ENCODE peak calls at places on chromosomes 1 and 21, in five cellular contexts. I is transverse colon, Y is psoas muscle, W is colonic mucosa, P is iPS-NIHi11. X is an unnamed sample.

GRCh38 chr1:35080171-35080854 is 1.1 kb downstream of the ZMYM1 start:
- DNase-seq in I (no peak), Y (no peak), W (no peak), P (no peak), X (no peak)

GRCh38 chr1:152657677-152658076 is 5.5 kb upstream of the LCE2D start:
- DNase-seq in I (no peak), Y (no peak), W (no peak), P (no peak), X (no peak)

GRCh38 chr1:168279253-168279652 is 1.4 kb upstream of the TBX19 start:
- DNase-seq in I (no peak), Y (no peak), W (no peak), P (no peak), X (no peak)

GRCh38 chr1:56034847-56035483 is 544.4 kb downstream of the PLPP3 start:
- DNase-seq in I (no peak), Y (no peak), W (no peak), P (no peak), X (no peak)

GRCh38 chr1:58397187-58397820 is 149.2 kb downstream of the OMA1 start:
- DNase-seq in I (no peak), Y (no peak), W (no peak), P (no peak), X (peak; percentile 69)

GRCh38 chr1:106755682-106756406 is 300.6 kb upstream of the PRMT6 start:
- DNase-seq in I (no peak), Y (no peak), W (no peak), P (no peak), X (peak; percentile 80)

GRCh38 chr21:42144679-42145568 is 73.8 kb downstream of the UMODL1 start:
- DNase-seq in I (no peak), Y (no peak), W (no peak), P (no peak), X (no peak)

GRCh38 chr1:221437171-221437570 is 304.7 kb downstream of the DUSP10 start:
- DNase-seq in I (no peak), Y (no peak), W (no peak), P (no peak), X (no peak)

GRCh38 chr1:221449801-221450470 is 292.0 kb downstream of the DUSP10 start:
- DNase-seq in I (no peak), Y (no peak), W (no peak), P (no peak), X (peak; percentile 60)

GRCh38 chr1:32263744-32264143 is 12.7 kb downstream of the LCK start:
- DNase-seq in I (no peak), Y (no peak), W (no peak), P (no peak), X (no peak)

GRCh38 chr1:59750612-59751395 is 63.9 kb upstream of the HOOK1 start:
- DNase-seq in I (peak; percentile 21), Y (no peak), W (no peak), P (no peak), X (peak; percentile 94)

GRCh38 chr1:47757226-47757975 is 239.8 kb downstream of the TRABD2B start:
- DNase-seq in I (no peak), Y (no peak), W (no peak), P (no peak), X (peak; percentile 50)

GRCh38 chr21:32587112-32587511 is 1.8 kb upstream of the TCP10L start:
- DNase-seq in I (no peak), Y (no peak), W (no peak), P (no peak), X (no peak)

GRCh38 chr1:85142753-85143152 is 58.1 kb downstream of the SYDE2 start:
- DNase-seq in I (no peak), Y (no peak), W (no peak), P (no peak), X (no peak)

GRCh38 chr1:118093017-118093416 is 92.0 kb downstream of the SPAG17 start:
- DNase-seq in I (no peak), Y (no peak), W (no peak), P (no peak), X (no peak)

GRCh38 chr1:89310976-89311375 is 38.3 kb upstream of the GBP5 start:
- DNase-seq in I (no peak), Y (no peak), W (no peak), P (no peak), X (no peak)

GRCh38 chr1:4603317-4604110 is 50.9 kb upstream of the AJAP1 start:
- DNase-seq in I (no peak), Y (no peak), W (no peak), P (no peak), X (peak; percentile 4)

GRCh38 chr1:231421616-231421970 is 494 bp downstream of the EGLN1 start:
- DNase-seq in I (peak; percentile 45), Y (no peak), W (peak; percentile 39), P (peak; percentile 45), X (peak; percentile 61)

GRCh38 chr1:116674761-116675160 is 7.2 kb upstream of the IGSF3 start:
- DNase-seq in I (no peak), Y (no peak), W (no peak), P (no peak), X (peak; percentile 92)

GRCh38 chr1:214370585-214370984 is 89.6 kb downstream of the SMYD2 start:
- DNase-seq in I (no peak), Y (no peak), W (no peak), P (no peak), X (no peak)

GRCh38 chr21:30463713-30464112 is 16.5 kb downstream of the KRTAP19-1 start:
- DNase-seq in I (no peak), Y (no peak), W (no peak), P (peak; percentile 24), X (peak; percentile 30)

GRCh38 chr1:23366146-23366545 is 3.5 kb downstream of the ZNF436 start:
- DNase-seq in I (no peak), Y (no peak), W (no peak), P (no peak), X (peak; percentile 73)

GRCh38 chr1:93467606-93468005 is 19.7 kb downstream of the FNBP1L start:
- DNase-seq in I (no peak), Y (no peak), W (no peak), P (no peak), X (no peak)

GRCh38 chr1:10122926-10123325 is 87.4 kb upstream of the KIF1B start:
- DNase-seq in I (peak; percentile 11), Y (no peak), W (no peak), P (no peak), X (no peak)

GRCh38 chr21:40165671-40166070 is 298.4 kb downstream of the PCP4 start:
- DNase-seq in I (no peak), Y (no peak), W (no peak), P (peak; percentile 33), X (no peak)

GRCh38 chr1:115477071-115477470 is 139.0 kb upstream of the NGF start:
- DNase-seq in I (no peak), Y (no peak), W (no peak), P (no peak), X (no peak)

GRCh38 chr1:169765580-169766331 is 29.0 kb downstream of the METTL18 start:
- DNase-seq in I (no peak), Y (no peak), W (peak; percentile 45), P (no peak), X (no peak)

GRCh38 chr1:8560611-8561544 is 243.0 kb downstream of the SLC45A1 start:
- DNase-seq in I (no peak), Y (no peak), W (peak; percentile 38), P (peak; percentile 27), X (peak; percentile 62)

GRCh38 chr1:225319951-225320350 is 107.9 kb downstream of the LBR start:
- DNase-seq in I (no peak), Y (no peak), W (no peak), P (no peak), X (peak; percentile 50)

GRCh38 chr1:172824199-172824598 is 165.3 kb downstream of the FASLG start:
- DNase-seq in I (no peak), Y (no peak), W (no peak), P (no peak), X (no peak)

GRCh38 chr1:69263982-69264381 is 303.7 kb upstream of the LRRC7 start:
- DNase-seq in I (no peak), Y (no peak), W (no peak), P (peak; percentile 4), X (peak; percentile 5)

GRCh38 chr1:10765734-10766478 is 30.5 kb downstream of the CASZ1 start:
- DNase-seq in I (peak; percentile 84), Y (no peak), W (peak; percentile 82), P (no peak), X (peak; percentile 62)

GRCh38 chr1:20481643-20482498 is 4.1 kb downstream of the CAMK2N1 start:
- DNase-seq in I (no peak), Y (no peak), W (no peak), P (no peak), X (no peak)

GRCh38 chr1:184745929-184746583 is 8.6 kb downstream of the EDEM3 start:
- DNase-seq in I (no peak), Y (no peak), W (no peak), P (no peak), X (no peak)

GRCh38 chr1:59100975-59101374 is 195.9 kb upstream of the FGGY start:
- DNase-seq in I (no peak), Y (no peak), W (no peak), P (no peak), X (peak; percentile 31)

GRCh38 chr1:183600136-183600535 is 9.9 kb upstream of the NCF2 start:
- DNase-seq in I (no peak), Y (no peak), W (no peak), P (no peak), X (peak; percentile 93)

GRCh38 chr1:36204347-36204909 is 19.8 kb upstream of the THRAP3 start:
- DNase-seq in I (no peak), Y (peak; percentile 55), W (no peak), P (no peak), X (no peak)

X was measured in epithelial cell of esophagus.